ENCODE peak calls at places on chromosomes 16 and 17, in six cellular contexts. One of them, this sample, is unnamed. For H3K9me3, the result is how much of the 10 kb centered on the place peaks cover.

GRCh38 chr16:3879258-3879886 is 1.1 kb downstream of the CREBBP start:
- DNase-seq in fibroblast of lung: no peak
- DNase-seq in IMR-90: no peak
- DNase-seq in DND-41: no peak
- DNase-seq in HCT116: no peak
- DNase-seq in neuronal stem cell: no peak
- DNase-seq in this sample: peak

GRCh38 chr16:21264226-21265036 is 13.7 kb downstream of the CRYM start:
- DNase-seq in fibroblast of lung: peak
- DNase-seq in IMR-90: no peak
- DNase-seq in DND-41: no peak
- DNase-seq in HCT116: no peak
- DNase-seq in neuronal stem cell: no peak
- DNase-seq in this sample: no peak

GRCh38 chr17:49989518-49989880 is 5.5 kb downstream of the DLX3 start:
- DNase-seq in fibroblast of lung: no peak
- DNase-seq in IMR-90: no peak
- DNase-seq in DND-41: no peak
- DNase-seq in HCT116: no peak
- DNase-seq in neuronal stem cell: no peak
- DNase-seq in this sample: no peak

GRCh38 chr17:65173284-65173793 is 36.2 kb downstream of the RGS9 start:
- DNase-seq in fibroblast of lung: peak
- DNase-seq in IMR-90: peak
- DNase-seq in DND-41: peak
- DNase-seq in HCT116: no peak
- DNase-seq in neuronal stem cell: no peak
- DNase-seq in this sample: no peak

GRCh38 chr16:4489030-4489429 is 12.8 kb downstream of the HMOX2 start:
- DNase-seq in fibroblast of lung: peak
- DNase-seq in IMR-90: peak
- DNase-seq in DND-41: no peak
- DNase-seq in HCT116: no peak
- DNase-seq in neuronal stem cell: no peak
- DNase-seq in this sample: no peak

GRCh38 chr16:75217389-75217851 is 1.4 kb upstream of the CTRB1 start:
- DNase-seq in fibroblast of lung: no peak
- DNase-seq in IMR-90: no peak
- DNase-seq in DND-41: no peak
- DNase-seq in HCT116: no peak
- DNase-seq in neuronal stem cell: no peak
- DNase-seq in this sample: no peak

GRCh38 chr16:67438098-67438791 is 7.3 kb downstream of the HSD11B2 start:
- DNase-seq in fibroblast of lung: no peak
- DNase-seq in IMR-90: no peak
- DNase-seq in DND-41: no peak
- DNase-seq in HCT116: no peak
- DNase-seq in neuronal stem cell: no peak
- DNase-seq in this sample: no peak

GRCh38 chr16:89358030-89359005 is 132.0 kb downstream of the ANKRD11 start:
- DNase-seq in fibroblast of lung: no peak
- DNase-seq in IMR-90: no peak
- DNase-seq in DND-41: peak
- DNase-seq in HCT116: no peak
- DNase-seq in neuronal stem cell: no peak
- DNase-seq in this sample: no peak

GRCh38 chr17:38748329-38749221 is at the start of gene PCGF2:
- DNase-seq in fibroblast of lung: peak
- DNase-seq in IMR-90: peak
- DNase-seq in DND-41: peak
- DNase-seq in HCT116: peak
- DNase-seq in neuronal stem cell: peak
- DNase-seq in this sample: no peak

GRCh38 chr16:82459580-82460256 is 167.1 kb upstream of the CDH13 start:
- DNase-seq in fibroblast of lung: no peak
- DNase-seq in IMR-90: no peak
- DNase-seq in DND-41: no peak
- DNase-seq in HCT116: no peak
- DNase-seq in neuronal stem cell: no peak
- DNase-seq in this sample: no peak

GRCh38 chr17:77315551-77316190 is 174.9 kb downstream of the SEC14L1 start:
- DNase-seq in fibroblast of lung: peak
- DNase-seq in IMR-90: no peak
- DNase-seq in DND-41: no peak
- DNase-seq in HCT116: no peak
- DNase-seq in neuronal stem cell: no peak
- DNase-seq in this sample: no peak

GRCh38 chr17:82242977-82243647 is 14.3 kb downstream of the SLC16A3 start:
- DNase-seq in fibroblast of lung: peak
- DNase-seq in IMR-90: peak
- DNase-seq in DND-41: no peak
- DNase-seq in HCT116: no peak
- DNase-seq in neuronal stem cell: no peak
- DNase-seq in this sample: no peak

GRCh38 chr16:50702725-50703124 is 9.3 kb downstream of the NOD2 start:
- DNase-seq in fibroblast of lung: no peak
- DNase-seq in IMR-90: no peak
- DNase-seq in DND-41: no peak
- DNase-seq in HCT116: no peak
- DNase-seq in neuronal stem cell: no peak
- DNase-seq in this sample: no peak

GRCh38 chr17:80803451-80804428 is 187.9 kb upstream of the CHMP6 start:
- DNase-seq in fibroblast of lung: no peak
- DNase-seq in IMR-90: no peak
- DNase-seq in DND-41: no peak
- DNase-seq in HCT116: no peak
- DNase-seq in neuronal stem cell: no peak
- DNase-seq in this sample: no peak

GRCh38 chr16:85750827-85751641 is at the start of gene C16orf74:
- DNase-seq in fibroblast of lung: peak
- DNase-seq in IMR-90: peak
- DNase-seq in DND-41: peak
- DNase-seq in HCT116: no peak
- DNase-seq in neuronal stem cell: no peak
- DNase-seq in this sample: peak

DNA sequence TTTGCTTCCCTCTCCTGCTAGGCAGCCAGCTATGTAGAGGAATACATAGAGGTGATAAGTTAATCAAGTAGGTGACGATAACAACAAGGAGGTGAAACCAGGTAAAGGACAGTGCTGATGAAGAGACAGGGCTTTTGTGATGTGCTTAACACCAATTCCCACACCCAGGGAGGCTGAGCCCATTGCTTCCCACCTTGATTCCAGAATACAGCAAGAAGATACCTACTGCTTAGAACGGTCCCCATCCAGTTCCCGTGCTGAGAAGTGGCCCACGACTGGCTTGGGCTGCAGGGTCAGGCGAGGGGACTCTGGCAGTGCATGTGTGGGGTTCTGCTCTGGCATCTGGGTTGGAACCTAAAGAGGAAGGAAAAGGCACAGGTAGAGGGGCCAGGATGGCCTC is 16.1 kb upstream of the GFAP start:
- DNase-seq in fibroblast of lung: no peak
- DNase-seq in IMR-90: no peak
- DNase-seq in DND-41: no peak
- DNase-seq in HCT116: no peak
- DNase-seq in neuronal stem cell: no peak
- DNase-seq in this sample: no peak
- H3K9ac ChIP-seq in fibroblast of lung: no peak
- H3K9ac ChIP-seq in IMR-90: no peak
- H3K9ac ChIP-seq in DND-41: no peak
- H3K9ac ChIP-seq in HCT116: no peak
- H3K9ac ChIP-seq in neuronal stem cell: no peak
- H3K9ac ChIP-seq in this sample: no peak

DNA sequence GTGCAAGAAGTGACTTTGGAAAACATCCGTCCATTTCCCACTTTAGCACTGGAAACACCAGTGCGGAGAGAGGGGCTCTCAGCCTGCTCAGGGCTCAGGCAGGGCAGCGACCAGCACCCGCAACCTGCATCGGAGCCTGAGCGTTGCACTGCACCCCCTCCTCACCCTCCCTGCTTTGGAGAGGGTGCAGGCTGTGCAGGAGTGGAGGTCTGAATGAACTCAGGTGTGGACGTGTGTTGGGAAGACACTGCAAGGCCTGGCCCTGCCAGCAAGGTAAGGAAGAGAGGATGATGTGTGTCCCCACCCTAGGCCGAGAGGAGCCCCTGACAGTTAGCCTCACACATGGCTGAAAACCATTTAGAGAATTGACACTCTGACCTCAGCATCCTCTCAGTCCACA is 81.8 kb downstream of the NT5M start:
- DNase-seq in fibroblast of lung: no peak
- DNase-seq in IMR-90: no peak
- DNase-seq in DND-41: no peak
- DNase-seq in HCT116: no peak
- DNase-seq in neuronal stem cell: no peak
- DNase-seq in this sample: no peak
- H3K9me3 ChIP-seq in fibroblast of lung: under half
- H3K9me3 ChIP-seq in IMR-90: under half
- H3K9me3 ChIP-seq in DND-41: under half
- H3K9me3 ChIP-seq in HCT116: under half
- H3K9me3 ChIP-seq in neuronal stem cell: under half
- H3K9me3 ChIP-seq in this sample: under half

DNA sequence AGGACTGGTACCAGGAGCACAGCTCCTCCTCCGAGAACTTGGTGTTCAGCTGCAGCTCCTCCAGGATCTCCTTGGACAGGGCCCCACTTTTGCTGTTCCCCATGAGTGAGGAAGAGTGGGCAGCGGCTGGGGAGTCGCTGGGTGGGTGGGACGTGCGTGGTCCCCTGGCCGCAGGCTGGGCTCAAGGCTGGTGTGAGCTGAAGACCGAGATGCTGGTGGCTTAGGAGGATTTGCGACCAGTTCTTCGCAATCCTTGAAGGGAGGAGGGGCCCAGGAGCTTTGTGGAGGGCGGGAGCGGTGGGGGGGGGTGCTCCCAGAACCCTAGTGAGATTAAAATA is at the start of gene RCVRN:
- DNase-seq in fibroblast of lung: no peak
- DNase-seq in IMR-90: no peak
- DNase-seq in DND-41: no peak
- DNase-seq in HCT116: no peak
- DNase-seq in neuronal stem cell: no peak
- DNase-seq in this sample: no peak
- H3K4me2 ChIP-seq in fibroblast of lung: no peak
- H3K4me2 ChIP-seq in IMR-90: no peak
- H3K4me2 ChIP-seq in DND-41: no peak
- H3K4me2 ChIP-seq in HCT116: no peak
- H3K4me2 ChIP-seq in neuronal stem cell: no peak
- H3K4me2 ChIP-seq in this sample: no peak

GRCh38 chr17:338442-339192 is 14.0 kb downstream of the RPH3AL start:
- DNase-seq in fibroblast of lung: no peak
- DNase-seq in IMR-90: no peak
- DNase-seq in DND-41: no peak
- DNase-seq in HCT116: no peak
- DNase-seq in neuronal stem cell: no peak
- DNase-seq in this sample: no peak
- H3K9ac ChIP-seq in fibroblast of lung: no peak
- H3K9ac ChIP-seq in IMR-90: no peak
- H3K9ac ChIP-seq in DND-41: no peak
- H3K9ac ChIP-seq in HCT116: no peak
- H3K9ac ChIP-seq in neuronal stem cell: no peak
- H3K9ac ChIP-seq in this sample: no peak

GRCh38 chr16:71443714-71444113 is 1.9 kb upstream of the TLE7 start:
- DNase-seq in fibroblast of lung: no peak
- DNase-seq in IMR-90: no peak
- DNase-seq in DND-41: no peak
- DNase-seq in HCT116: no peak
- DNase-seq in neuronal stem cell: no peak
- DNase-seq in this sample: no peak

GRCh38 chr16:71453051-71453450 is 9.0 kb downstream of the ZNF23 start:
- DNase-seq in fibroblast of lung: no peak
- DNase-seq in IMR-90: peak
- DNase-seq in DND-41: no peak
- DNase-seq in HCT116: no peak
- DNase-seq in neuronal stem cell: no peak
- DNase-seq in this sample: no peak

GRCh38 chr16:71449020-71449419 is 7.2 kb upstream of the TLE7 start:
- DNase-seq in fibroblast of lung: no peak
- DNase-seq in IMR-90: no peak
- DNase-seq in DND-41: no peak
- DNase-seq in HCT116: no peak
- DNase-seq in neuronal stem cell: no peak
- DNase-seq in this sample: no peak

GRCh38 chr16:71448274-71448866 is 6.5 kb upstream of the TLE7 start:
- DNase-seq in fibroblast of lung: no peak
- DNase-seq in IMR-90: no peak
- DNase-seq in DND-41: no peak
- DNase-seq in HCT116: no peak
- DNase-seq in neuronal stem cell: no peak
- DNase-seq in this sample: no peak
- H3K9me3 ChIP-seq in fibroblast of lung: under half
- H3K9me3 ChIP-seq in IMR-90: half or more
- H3K9me3 ChIP-seq in DND-41: under half
- H3K9me3 ChIP-seq in HCT116: under half
- H3K9me3 ChIP-seq in neuronal stem cell: half or more
- H3K9me3 ChIP-seq in this sample: under half

GRCh38 chr17:79075433-79075805 is 795 bp downstream of the ENGASE start:
- DNase-seq in fibroblast of lung: peak
- DNase-seq in IMR-90: no peak
- DNase-seq in DND-41: peak
- DNase-seq in HCT116: no peak
- DNase-seq in neuronal stem cell: no peak
- DNase-seq in this sample: no peak

GRCh38 chr17:79074650-79075432 is at the start of gene ENGASE:
- DNase-seq in fibroblast of lung: peak
- DNase-seq in IMR-90: peak
- DNase-seq in DND-41: peak
- DNase-seq in HCT116: peak
- DNase-seq in neuronal stem cell: peak
- DNase-seq in this sample: peak

GRCh38 chr17:79073016-79073705 is 1.5 kb upstream of the ENGASE start:
- DNase-seq in fibroblast of lung: no peak
- DNase-seq in IMR-90: no peak
- DNase-seq in DND-41: no peak
- DNase-seq in HCT116: no peak
- DNase-seq in neuronal stem cell: no peak
- DNase-seq in this sample: no peak

GRCh38 chr17:79072544-79072943 is 2.1 kb upstream of the ENGASE start:
- DNase-seq in fibroblast of lung: no peak
- DNase-seq in IMR-90: no peak
- DNase-seq in DND-41: no peak
- DNase-seq in HCT116: no peak
- DNase-seq in neuronal stem cell: no peak
- DNase-seq in this sample: no peak

DNA sequence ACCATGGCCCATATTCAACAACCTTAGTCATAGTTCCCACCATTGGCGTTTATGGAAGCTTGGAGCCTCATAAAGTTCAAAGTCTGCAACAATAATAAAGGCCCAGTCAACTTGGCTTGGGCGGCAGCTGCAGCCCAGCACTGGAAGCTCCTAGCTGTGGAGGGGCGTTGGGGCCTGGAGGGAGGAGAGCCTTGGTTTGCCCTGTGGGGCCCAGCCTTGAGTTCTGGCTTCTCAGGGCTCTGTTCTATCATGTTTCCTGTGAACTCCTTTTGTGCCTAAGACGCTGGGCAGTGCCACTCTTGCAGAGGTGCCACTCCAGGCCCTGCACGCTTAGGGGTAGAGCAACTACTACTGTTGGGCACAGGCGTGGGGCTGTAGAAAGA is 927 bp upstream of the ENGASE start:
- DNase-seq in fibroblast of lung: no peak
- DNase-seq in IMR-90: no peak
- DNase-seq in DND-41: no peak
- DNase-seq in HCT116: no peak
- DNase-seq in neuronal stem cell: no peak
- DNase-seq in this sample: no peak
- H3K4me2 ChIP-seq in fibroblast of lung: no peak
- H3K4me2 ChIP-seq in IMR-90: no peak
- H3K4me2 ChIP-seq in DND-41: peak
- H3K4me2 ChIP-seq in HCT116: peak
- H3K4me2 ChIP-seq in neuronal stem cell: no peak
- H3K4me2 ChIP-seq in this sample: no peak

GRCh38 chr16:57313509-57313908 is 29.0 kb upstream of the PLLP start:
- DNase-seq in fibroblast of lung: no peak
- DNase-seq in IMR-90: no peak
- DNase-seq in DND-41: no peak
- DNase-seq in HCT116: no peak
- DNase-seq in neuronal stem cell: no peak
- DNase-seq in this sample: no peak
- H3K9ac ChIP-seq in fibroblast of lung: no peak
- H3K9ac ChIP-seq in IMR-90: no peak
- H3K9ac ChIP-seq in DND-41: no peak
- H3K9ac ChIP-seq in HCT116: no peak
- H3K9ac ChIP-seq in neuronal stem cell: no peak
- H3K9ac ChIP-seq in this sample: no peak

This sample was measured in MM.1S.